ENCODE peak calls at places on chromosomes 1 and 21, in four cellular contexts. I, P, W and R are unnamed samples.

GRCh38 chr1:55081188-55081904 is 42.0 kb downstream of the PCSK9 start:
- DNase-seq in W (no peak), I (no peak), P (peak), R (no peak)

GRCh38 chr1:59115865-59116264 is 181.0 kb upstream of the FGGY start:
- DNase-seq in I (no peak), P (no peak), W (no peak), R (no peak)

GRCh38 chr1:85356130-85356529 is 79.7 kb upstream of the BCL10 start:
- DNase-seq in I (no peak), P (no peak), W (no peak), R (no peak)

GRCh38 chr1:15350151-15350550 is 59.5 kb upstream of the EFHD2 start:
- DNase-seq in I (no peak), W (no peak), P (no peak), R (no peak)

GRCh38 chr21:43194303-43195130 is 25.7 kb downstream of the CRYAA start:
- DNase-seq in W (peak), I (no peak), P (no peak), R (no peak)

GRCh38 chr21:32007461-32007860 is 134.6 kb downstream of the HUNK start:
- DNase-seq in P (no peak), I (no peak), W (no peak), R (no peak)

GRCh38 chr1:50710099-50710498 is 250.0 kb downstream of the FAF1 start:
- DNase-seq in W (no peak), P (no peak), I (no peak), R (no peak)

GRCh38 chr1:39854314-39854713 is 29.0 kb downstream of the TRIT1 start:
- DNase-seq in W (no peak), P (no peak), I (no peak), R (no peak)

GRCh38 chr1:1348420-1349255 is 580 bp downstream of the DVL1 start:
- DNase-seq in W (no peak), P (no peak), I (no peak), R (no peak)

GRCh38 chr1:19926296-19927129 is 3.1 kb upstream of the PLA2G2E start:
- DNase-seq in P (no peak), W (no peak), I (no peak), R (no peak)

GRCh38 chr1:229599218-229599812 is 26.6 kb downstream of the TAF5L start:
- DNase-seq in W (no peak), P (no peak), I (no peak), R (no peak)

GRCh38 chr1:226939439-226940028 is 560 bp upstream of the COQ8A start:
- DNase-seq in P (peak), I (no peak), W (peak), R (peak)

GRCh38 chr21:37380349-37381323 is 14.1 kb downstream of the DYRK1A start:
- DNase-seq in P (no peak), I (peak), W (peak), R (peak)

GRCh38 chr21:17726047-17726446 is 93.1 kb downstream of the C21orf91 start:
- DNase-seq in I (peak), P (peak), W (no peak), R (no peak)

GRCh38 chr21:28215214-28215954 is 777.3 kb downstream of the LTN1 start:
- DNase-seq in P (peak), W (no peak), I (no peak), R (no peak)

GRCh38 chr1:223836586-223836985 is 9.2 kb downstream of the TP53BP2 start:
- DNase-seq in W (no peak), I (no peak), P (no peak), R (no peak)

GRCh38 chr1:224528900-224529299 is 87.2 kb upstream of the CNIH3 start:
- DNase-seq in I (peak), P (peak), W (no peak), R (no peak)

GRCh38 chr1:185636848-185637247 is 97.3 kb upstream of the HMCN1 start:
- DNase-seq in P (no peak), W (no peak), I (no peak), R (no peak)

GRCh38 chr1:196372896-196373536 is 235.2 kb downstream of the KCNT2 start:
- DNase-seq in W (peak), I (peak), P (peak), R (no peak)

GRCh38 chr1:202577381-202577780 is 132.9 kb downstream of the SYT2 start:
- DNase-seq in W (no peak), I (no peak), P (peak), R (no peak)

GRCh38 chr1:51622455-51622913 is 5.6 kb downstream of the OSBPL9 start:
- DNase-seq in W (no peak), P (peak), I (no peak), R (no peak)

GRCh38 chr1:9233241-9233941 is 1.2 kb upstream of the H6PD start:
- DNase-seq in W (no peak), P (no peak), I (no peak), R (no peak)

GRCh38 chr1:77825356-77825709 is 45.9 kb downstream of the MIGA1 start:
- DNase-seq in W (peak), I (peak), P (peak), R (peak)

GRCh38 chr1:169538998-169539871 is 47.0 kb downstream of the F5 start:
- DNase-seq in W (no peak), P (peak), I (no peak), R (no peak)

GRCh38 chr1:39165049-39165448 is 39.4 kb upstream of the MACF1 start:
- DNase-seq in P (no peak), W (no peak), I (no peak), R (no peak)

GRCh38 chr1:218349365-218350021 is 4.4 kb downstream of the TGFB2 start:
- DNase-seq in W (no peak), P (no peak), I (no peak), R (no peak)

GRCh38 chr21:44793269-44794030 is 8.2 kb downstream of the UBE2G2 start:
- DNase-seq in W (peak), P (peak), I (peak), R (no peak)

GRCh38 chr1:2595812-2596529 is 9.4 kb downstream of the PRXL2B start:
- DNase-seq in W (no peak), P (no peak), I (no peak), R (no peak)

GRCh38 chr1:187451238-187451637 is 622.5 kb downstream of the PLA2G4A start:
- DNase-seq in I (no peak), P (no peak), W (no peak), R (no peak)

GRCh38 chr1:185645201-185645640 is 89.0 kb upstream of the HMCN1 start:
- DNase-seq in I (no peak), P (peak), W (no peak), R (no peak)

GRCh38 chr21:36134820-36135390 is at the start of gene CBR3:
- DNase-seq in I (no peak), W (peak), P (peak), R (no peak)

GRCh38 chr1:159089184-159089791 is 12.7 kb upstream of the AIM2 start:
- DNase-seq in I (peak), P (no peak), W (no peak), R (no peak)